ENCODE peak calls at places on chromosome X, in four cellular contexts. P is upper lobe of right lung, U is tibial artery, A is mesendoderm. S is an unnamed sample.

GRCh38 chrX:44400588-44400987 is 57.1 kb upstream of the EFHC2 start:
- DNase-seq in A (no peak), P (no peak), U (no peak), S (no peak)

GRCh38 chrX:18938710-18939109 is 45.2 kb downstream of the PHKA2 start:
- DNase-seq in P (no peak), U (no peak), A (no peak), S (no peak)

GRCh38 chrX:38212246-38212645 is 8.4 kb downstream of the SRPX start:
- DNase-seq in A (no peak), P (no peak), U (no peak), S (no peak)

GRCh38 chrX:12993823-12994222 is 18.9 kb downstream of the TMSB4X start:
- DNase-seq in A (no peak), P (no peak), U (no peak), S (no peak)

GRCh38 chrX:47683171-47684145 is 24.5 kb upstream of the UXT start:
- DNase-seq in U (no peak), A (no peak), P (no peak), S (no peak)

GRCh38 chrX:39595977-39596376 is 501.8 kb downstream of the BCOR start:
- DNase-seq in A (no peak), U (no peak), P (no peak), S (no peak)

GRCh38 chrX:123884809-123885408 is 25.1 kb downstream of the XIAP start:
- DNase-seq in P (no peak), A (peak; percentile 37), U (no peak), S (no peak)

GRCh38 chrX:86014421-86014820 is 32.9 kb downstream of the CHM start:
- DNase-seq in P (no peak), U (no peak), A (no peak), S (no peak)

GRCh38 chrX:16785247-16786138 is 773 bp upstream of the TXLNG start:
- DNase-seq in P (no peak), U (peak; percentile 21), A (no peak), S (peak; percentile 39)

GRCh38 chrX:48919947-48920712 is 1.3 kb upstream of the PIM2 start:
- DNase-seq in A (no peak), U (no peak), P (no peak), S (no peak)

GRCh38 chrX:48512371-48512935 is 3.7 kb downstream of the PORCN start:
- DNase-seq in A (no peak), U (no peak), P (no peak), S (no peak)

GRCh38 chrX:107857815-107858214 is 32.1 kb downstream of the MID2 start:
- DNase-seq in P (no peak), A (no peak), U (no peak), S (no peak)

GRCh38 chrX:13840121-13840520 is 23.2 kb upstream of the GPM6B start:
- DNase-seq in P (no peak), A (no peak), U (no peak), S (no peak)

DNA sequence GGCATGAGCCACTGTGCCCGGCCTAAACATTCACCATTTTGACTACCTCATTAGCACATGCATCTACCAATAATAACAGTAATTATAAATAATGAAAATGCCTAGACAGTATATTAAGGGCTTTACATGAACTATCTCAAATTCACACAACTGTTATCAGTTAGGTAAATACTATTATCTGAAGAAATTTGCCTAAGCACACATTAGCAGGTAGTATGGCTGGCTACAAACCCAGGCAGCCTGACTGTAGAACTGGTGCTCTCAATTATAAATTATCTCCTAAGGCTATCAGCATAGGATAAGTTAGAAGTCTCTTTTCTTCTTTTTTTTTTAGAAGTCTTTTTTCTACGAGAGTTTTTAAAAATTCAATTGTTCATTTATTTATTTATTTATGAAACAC is 14.1 kb upstream of the CXorf38 start:
- DNase-seq in U (no peak), A (no peak), P (no peak), S (no peak)
- H3K36me3 ChIP-seq in U (peaks cover 23% of the 10 kb centered on the region), A (no peaks in the 10 kb centered on the region), P (peaks cover 50% of the 10 kb centered on the region), S (peaks cover 82% of the 10 kb centered on the region)

GRCh38 chrX:57595381-57595811 is 3.6 kb downstream of the ZXDB start:
- DNase-seq in U (no peak), P (no peak), A (no peak), S (no peak)
- H3K4me3 ChIP-seq in U (no peak overlapping the region), P (peak overlapping the region; percentile 14), A (no peak overlapping the region), S (no peak overlapping the region)

GRCh38 chrX:53598169-53598568 is 88.3 kb downstream of the HUWE1 start:
- DNase-seq in U (no peak), P (no peak), A (no peak), S (no peak)
- H3K36me3 ChIP-seq in U (peaks cover 46% of the 10 kb centered on the region), P (peaks cover 69% of the 10 kb centered on the region), A (peaks cover 11% of the 10 kb centered on the region), S (peaks cover 75% of the 10 kb centered on the region)

DNA sequence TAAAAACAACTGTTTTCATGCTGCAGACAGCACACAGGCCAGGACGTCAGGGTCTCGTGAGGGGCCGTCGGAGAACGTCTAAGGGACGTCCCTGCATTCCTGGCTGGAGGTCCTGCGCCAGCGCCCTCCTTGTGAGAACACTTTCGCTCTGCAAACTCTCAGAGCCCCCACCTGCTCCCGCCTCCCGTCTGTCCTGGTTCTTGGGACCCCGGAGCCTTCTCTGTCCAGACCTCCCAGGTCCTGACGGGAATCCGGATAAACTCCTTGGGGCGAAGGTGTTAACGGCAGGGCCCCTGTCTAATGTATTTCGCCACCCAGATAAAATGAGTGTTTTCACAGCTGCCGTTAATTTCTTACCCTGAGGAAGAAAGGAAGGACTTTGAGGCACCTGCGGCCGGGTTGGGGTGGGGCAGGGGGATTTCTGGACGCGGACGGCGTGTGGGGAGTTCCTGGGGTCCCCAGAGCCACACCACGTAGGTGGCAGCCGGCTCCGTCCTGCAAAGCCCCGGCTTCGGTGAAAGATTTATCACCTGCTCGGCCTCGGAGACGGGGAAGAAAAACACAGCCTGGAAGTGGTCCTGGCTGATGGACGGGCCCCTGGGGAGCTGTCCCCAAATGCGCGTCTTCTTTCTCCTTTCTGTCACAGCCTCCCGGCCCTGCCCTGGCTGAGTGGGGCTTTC is 35.1 kb upstream of the PPP2R3B start:
- DNase-seq in P (peak; percentile 42), A (no peak), U (no peak), S (peak; percentile 70)
- H3K4me3 ChIP-seq in P (no peak overlapping the region), A (no peak overlapping the region), U (no peak overlapping the region), S (no peak overlapping the region)

DNA sequence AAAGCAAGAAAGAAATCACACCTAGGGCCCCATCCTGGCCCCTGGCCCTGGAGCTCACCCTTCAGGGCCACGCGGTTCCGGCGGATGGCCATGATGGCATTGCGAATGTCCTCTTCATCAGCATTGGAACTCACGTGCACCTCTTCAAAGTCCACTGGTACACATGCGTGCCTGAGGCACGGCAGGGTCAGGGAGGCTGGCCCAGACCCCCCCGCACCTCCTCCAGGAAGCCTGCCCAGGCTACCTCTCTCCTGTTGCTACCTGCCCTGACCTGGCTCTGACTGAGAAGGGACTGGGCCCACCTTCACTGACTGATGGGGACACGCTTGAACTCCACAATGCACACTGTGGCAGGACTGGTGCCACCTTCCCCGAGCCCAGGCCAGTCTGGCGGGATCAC is 4.5 kb downstream of the IDH3G start:
- DNase-seq in P (no peak), A (no peak), U (no peak), S (no peak)
- H3K36me3 ChIP-seq in P (peaks cover 8% of the 10 kb centered on the region), A (no peaks in the 10 kb centered on the region), U (peaks cover 43% of the 10 kb centered on the region), S (peaks cover 62% of the 10 kb centered on the region)

GRCh38 chrX:119693032-119693995 is at the start of gene SEPTIN6:
- DNase-seq in U (peak; percentile 47), A (peak; percentile 82), P (peak; percentile 81), S (peak; percentile 75)

GRCh38 chrX:119692241-119693031 is 532 bp downstream of the SEPTIN6 start:
- DNase-seq in A (peak; percentile 32), U (no peak), P (peak; percentile 68), S (peak; percentile 81)

GRCh38 chrX:119693996-119694451 is 1.1 kb upstream of the SEPTIN6 start:
- DNase-seq in U (no peak), A (no peak), P (no peak), S (no peak)

GRCh38 chrX:119688856-119689455 is 4.0 kb downstream of the SEPTIN6 start:
- DNase-seq in P (no peak), U (no peak), A (no peak), S (no peak)

DNA sequence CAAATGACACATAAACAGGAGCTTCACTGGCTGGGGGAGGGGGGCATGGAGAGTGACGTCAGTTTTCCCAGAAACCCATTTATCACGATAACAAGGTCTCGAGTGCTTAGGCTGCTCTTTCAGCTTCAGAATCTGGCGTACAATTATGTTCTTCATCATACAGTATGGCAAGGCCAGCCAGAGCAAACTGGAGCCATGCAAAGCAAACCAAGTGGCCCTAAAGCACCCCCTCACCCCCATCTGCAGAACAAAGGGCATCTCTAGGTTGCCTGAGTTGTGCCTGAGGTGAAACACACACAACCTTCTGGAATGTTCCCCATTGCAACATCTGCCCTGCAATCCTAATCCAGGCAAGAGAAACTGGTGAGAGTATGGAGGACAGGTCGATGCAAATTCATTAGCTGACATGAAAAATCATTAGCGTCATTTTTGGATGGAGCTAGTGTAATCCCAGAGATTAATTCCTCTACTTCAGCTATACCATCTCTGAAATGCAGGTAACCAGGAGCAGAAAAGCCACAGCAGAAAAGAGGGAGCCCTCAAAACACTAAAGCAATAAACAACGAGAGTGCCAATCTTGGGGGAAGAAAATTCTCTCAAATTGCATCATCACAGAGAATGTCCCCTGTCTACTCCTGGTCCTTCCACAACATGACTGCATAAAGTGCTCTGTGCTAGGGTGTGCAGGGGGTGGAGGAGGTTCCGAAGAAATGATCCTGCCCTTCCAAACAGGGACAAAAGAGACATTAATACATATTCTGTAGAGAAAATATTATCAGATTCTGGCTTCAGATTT is 1.8 kb downstream of the SEPTIN6 start:
- DNase-seq in P (no peak), A (peak; percentile 52), U (no peak), S (no peak)
- H3K4me3 ChIP-seq in P (peak overlapping the region; percentile 65), A (no peak overlapping the region), U (no peak overlapping the region), S (no peak overlapping the region)

DNA sequence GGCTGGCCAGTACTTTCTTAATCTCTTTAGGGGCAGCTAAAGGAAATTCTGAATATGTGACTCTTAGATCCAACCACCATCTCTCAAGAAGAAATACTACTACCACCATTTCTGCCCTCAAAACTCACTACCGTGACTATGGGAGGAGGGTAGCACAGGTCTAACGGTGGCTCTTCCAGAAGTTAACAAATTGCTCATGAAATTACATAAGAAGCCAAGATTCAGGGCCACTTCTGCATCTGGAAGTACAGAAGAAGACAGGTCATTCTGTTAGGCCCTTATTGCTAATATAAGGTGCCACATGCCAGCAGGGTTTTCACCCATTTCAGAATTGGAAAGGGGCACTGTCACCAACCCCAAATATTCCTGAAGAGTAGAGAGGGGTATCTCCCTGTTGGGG is 19.6 kb upstream of the NKRF start:
- DNase-seq in P (no peak), U (no peak), A (no peak), S (no peak)
- H3K36me3 ChIP-seq in P (peaks cover 6% of the 10 kb centered on the region), U (no peaks in the 10 kb centered on the region), A (no peaks in the 10 kb centered on the region), S (no peaks in the 10 kb centered on the region)

GRCh38 chrX:153900806-153901752 is 3.4 kb upstream of the AVPR2 start:
- DNase-seq in A (peak; percentile 87), P (peak; percentile 68), U (peak; percentile 52), S (peak; percentile 77)
- H3K4me3 ChIP-seq in A (no peak overlapping the region), P (no peak overlapping the region), U (no peak overlapping the region), S (no peak overlapping the region)

DNA sequence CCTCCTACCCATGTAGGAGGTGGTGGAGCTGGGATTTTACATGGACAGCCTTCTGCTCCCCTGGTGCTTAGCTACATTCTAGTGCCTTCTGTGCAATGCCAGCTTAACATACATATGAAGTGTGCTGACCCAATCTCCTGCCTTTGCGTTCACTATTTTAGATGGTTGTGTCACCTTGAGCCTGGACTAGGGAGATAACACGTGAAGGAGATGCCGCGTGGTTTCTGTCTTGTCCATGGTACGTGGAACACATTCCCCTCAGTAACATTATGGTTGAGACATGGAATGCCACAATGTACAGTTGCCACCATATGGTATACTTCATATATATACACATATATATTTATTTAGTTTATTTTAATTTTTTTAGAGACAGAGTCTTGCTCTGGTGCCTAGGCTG is 54.0 kb downstream of the TBL1X start:
- DNase-seq in U (no peak), A (no peak), P (no peak), S (no peak)
- H3K36me3 ChIP-seq in U (no peaks in the 10 kb centered on the region), A (no peaks in the 10 kb centered on the region), P (no peaks in the 10 kb centered on the region), S (no peaks in the 10 kb centered on the region)